ENCODE peak calls at places on chromosomes 1 and 21, in six cellular contexts. R is H9, M is IMR-90, D is H1, V is mesenchymal stem cell, L is neuronal stem cell. O is an unnamed sample.
A peak's percentile ranks its signal among the peaks of the same experiment; 100 is the strongest.

GRCh38 chr1:202479630-202480029 is 131.1 kb downstream of the PPP1R12B start:
- DNase-seq in R (no peak), M (no peak), D (no peak), V (no peak), L (no peak), O (no peak)

GRCh38 chr1:167987174-167987573 is 50.3 kb upstream of the MPC2 start:
- DNase-seq in R (no peak), M (peak; percentile 55), D (no peak), V (no peak), L (no peak), O (no peak)

GRCh38 chr1:209190591-209191241 is 392.8 kb upstream of the CAMK1G start:
- DNase-seq in R (peak; percentile 89), M (no peak), D (peak; percentile 84), V (peak; percentile 45), L (peak; percentile 70), O (peak; percentile 72)

GRCh38 chr21:33020558-33021100 is 5.1 kb upstream of the OLIG2 start:
- DNase-seq in R (no peak), M (no peak), D (peak; percentile 50), V (no peak), L (no peak), O (no peak)

GRCh38 chr1:17858027-17858426 is 102.9 kb downstream of the ACTL8 start:
- DNase-seq in R (no peak), M (peak; percentile 42), D (no peak), V (no peak), L (no peak), O (no peak)

GRCh38 chr1:152392909-152393308 is 21.2 kb downstream of the CRNN start:
- DNase-seq in R (no peak), M (no peak), D (no peak), V (no peak), L (no peak), O (peak; percentile 97)

GRCh38 chr1:213989740-213990472 is 2.1 kb downstream of the PROX1 start:
- DNase-seq in R (no peak), M (no peak), D (no peak), V (no peak), L (no peak), O (no peak)

GRCh38 chr1:152410028-152410427 is 4.0 kb downstream of the CRNN start:
- DNase-seq in R (no peak), M (no peak), D (no peak), V (no peak), L (no peak), O (no peak)

GRCh38 chr1:232622378-232622777 is 7.6 kb downstream of the SIPA1L2 start:
- DNase-seq in R (no peak), M (no peak), D (no peak), V (no peak), L (no peak), O (no peak)

GRCh38 chr1:88936760-88937342 is 45.5 kb upstream of the GTF2B start:
- DNase-seq in R (no peak), M (no peak), D (no peak), V (no peak), L (no peak), O (no peak)

GRCh38 chr1:35573198-35573775 is at the start of gene TFAP2E:
- DNase-seq in R (peak; percentile 67), M (no peak), D (peak; percentile 81), V (peak; percentile 46), L (no peak), O (peak; percentile 23)

GRCh38 chr1:107529511-107530149 is 388.8 kb downstream of the NTNG1 start:
- DNase-seq in R (peak; percentile 37), M (peak; percentile 35), D (no peak), V (peak; percentile 19), L (peak; percentile 24), O (peak; percentile 77)

GRCh38 chr21:46649356-46649755 is 13.9 kb downstream of the PRMT2 start:
- DNase-seq in R (no peak), M (no peak), D (no peak), V (no peak), L (no peak), O (peak; percentile 90)

GRCh38 chr1:114803001-114803400 is 22.5 kb upstream of the SIKE1 start:
- DNase-seq in R (no peak), M (no peak), D (no peak), V (no peak), L (no peak), O (no peak)

GRCh38 chr1:23274134-23274505 is 56.8 kb upstream of the HTR1D start:
- DNase-seq in R (no peak), M (no peak), D (no peak), V (no peak), L (no peak), O (peak; percentile 63)
- H3K27ac ChIP-seq in R (no peak overlapping the region), M (no peak overlapping the region), D (no peak overlapping the region), V (no peak overlapping the region), L (no peak overlapping the region), O (no peak overlapping the region)

DNA sequence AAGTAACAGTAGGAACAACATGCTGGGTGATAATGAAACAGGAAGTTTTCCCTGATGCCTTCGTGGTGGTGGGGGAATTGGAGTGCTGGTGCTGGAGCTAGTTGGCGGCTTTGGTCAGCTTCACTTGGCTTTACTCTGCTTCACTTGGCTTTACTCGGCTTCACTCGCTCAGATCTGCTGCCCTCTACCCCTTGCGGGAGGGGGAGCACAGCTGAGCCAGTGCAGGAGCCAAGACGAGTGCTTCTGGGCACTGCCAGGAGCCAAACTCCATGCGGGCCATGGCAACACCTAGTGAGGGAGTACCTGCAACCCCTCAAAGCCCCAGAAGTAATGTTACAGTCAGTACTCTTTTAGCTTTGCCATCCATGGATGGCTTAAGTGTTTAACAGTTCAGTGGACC is 10.6 kb upstream of the PRKACB start:
- DNase-seq in R (peak; percentile 40), M (no peak), D (no peak), V (no peak), L (no peak), O (no peak)
- H2BK120ac ChIP-seq in R (no peak overlapping the region), M (no peak overlapping the region), D (no peak overlapping the region), V (no peak overlapping the region), L (no peak overlapping the region), O (no peak overlapping the region)

GRCh38 chr1:64172458-64172983 is 30.9 kb upstream of the UBE2U start:
- DNase-seq in R (no peak), M (peak; percentile 69), D (no peak), V (peak; percentile 60), L (no peak), O (no peak)

GRCh38 chr1:64173300-64173940 is 30.0 kb upstream of the UBE2U start:
- DNase-seq in R (no peak), M (no peak), D (no peak), V (peak; percentile 20), L (no peak), O (peak; percentile 63)

GRCh38 chr1:64167176-64167575 is 36.2 kb upstream of the UBE2U start:
- DNase-seq in R (no peak), M (peak; percentile 56), D (no peak), V (no peak), L (no peak), O (no peak)

GRCh38 chr1:64175639-64176038 is 27.8 kb upstream of the UBE2U start:
- DNase-seq in R (no peak), M (no peak), D (no peak), V (no peak), L (no peak), O (no peak)

GRCh38 chr1:64171797-64172281 is 31.6 kb upstream of the UBE2U start:
- DNase-seq in R (no peak), M (peak; percentile 85), D (no peak), V (peak; percentile 69), L (no peak), O (peak; percentile 82)
- H2BK5ac ChIP-seq in R (no peak overlapping the region), M (peak overlapping the region; percentile 78), D (no peak overlapping the region), V (no peak overlapping the region), L (no peak overlapping the region), O (no peak overlapping the region)

DNA sequence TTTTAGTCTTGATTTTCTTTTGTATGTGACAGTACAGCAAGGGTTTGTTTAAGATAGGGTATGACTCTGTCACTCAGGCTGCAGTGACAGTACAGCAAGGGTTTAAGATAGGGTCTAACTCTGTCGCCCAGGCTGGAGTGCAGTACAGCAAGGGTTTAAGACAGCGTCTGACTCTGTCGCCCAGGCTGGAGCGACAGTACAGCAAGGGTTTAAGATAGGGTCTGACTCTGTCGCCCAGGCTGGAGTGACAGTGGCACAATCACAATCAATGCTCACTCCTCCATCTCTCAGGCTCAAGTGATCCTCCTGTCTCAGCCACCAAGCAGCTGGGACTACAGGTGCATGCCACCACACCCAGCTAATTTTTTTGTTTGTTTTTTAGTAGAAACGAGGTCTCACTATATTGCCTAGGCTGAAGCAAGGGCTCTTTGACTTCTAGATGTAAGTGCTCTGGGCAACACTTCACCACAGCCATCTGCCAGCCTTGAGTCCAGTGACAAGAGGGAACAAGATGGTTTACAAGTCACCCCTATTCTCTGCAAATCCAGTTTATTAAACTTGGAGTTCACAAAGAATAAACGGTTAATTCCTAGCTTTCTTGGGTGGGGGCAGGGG is 965 bp upstream of the SH2D5 start:
- DNase-seq in R (no peak), M (no peak), D (no peak), V (no peak), L (no peak), O (no peak)
- H3K27ac ChIP-seq in R (no peak overlapping the region), M (peak overlapping the region; percentile 74), D (no peak overlapping the region), V (peak overlapping the region; percentile 75), L (no peak overlapping the region), O (peak overlapping the region; percentile 7)

GRCh38 chr1:160638926-160639325 is 7.9 kb downstream of the SLAMF1 start:
- DNase-seq in R (no peak), M (no peak), D (no peak), V (no peak), L (no peak), O (no peak)
- H2BK120ac ChIP-seq in R (no peak overlapping the region), M (no peak overlapping the region), D (no peak overlapping the region), V (peak overlapping the region; percentile 2), L (no peak overlapping the region), O (peak overlapping the region; percentile 71)

GRCh38 chr1:7912743-7913557 is 27.7 kb downstream of the TNFRSF9 start:
- DNase-seq in R (peak; percentile 61), M (no peak), D (no peak), V (no peak), L (no peak), O (peak; percentile 16)
- H2BK5ac ChIP-seq in R (no peak overlapping the region), M (no peak overlapping the region), D (no peak overlapping the region), V (no peak overlapping the region), L (no peak overlapping the region), O (no peak overlapping the region)

DNA sequence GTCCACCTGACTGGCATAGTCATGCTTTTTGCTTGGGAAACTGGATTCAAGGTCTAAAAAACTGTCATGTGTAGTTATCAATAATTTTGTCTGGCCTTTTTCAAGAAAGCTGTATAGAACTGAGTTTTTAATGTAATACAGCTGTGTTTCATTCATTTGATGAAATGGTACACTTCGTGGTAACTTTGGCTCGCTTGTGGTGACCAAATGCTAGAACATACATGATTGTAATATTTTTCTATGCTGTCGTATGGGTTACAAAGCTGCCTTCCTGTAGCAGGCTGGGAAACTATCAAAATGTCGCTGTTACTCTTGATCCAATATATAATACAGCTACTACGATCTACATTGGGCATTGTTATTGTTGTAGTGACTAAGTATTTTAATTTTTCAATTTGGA is 2.1 kb downstream of the LRRC42 start:
- DNase-seq in R (no peak), M (no peak), D (no peak), V (no peak), L (no peak), O (no peak)
- H3K27ac ChIP-seq in R (no peak overlapping the region), M (no peak overlapping the region), D (no peak overlapping the region), V (no peak overlapping the region), L (no peak overlapping the region), O (no peak overlapping the region)